ENCODE peak calls at places on chromosomes 5 and 9, in six cellular contexts. N, L, A, R, K and M are unnamed samples.

GRCh38 chr9:4197548-4197947 is 102.3 kb downstream of the GLIS3 start:
- DNase-seq in N (peak), A (peak), L (peak), K (no peak), R (peak), M (no peak)

GRCh38 chr5:35815089-35815936 is 41.4 kb upstream of the IL7R start:
- DNase-seq in K (no peak), A (peak), L (peak), N (peak), R (peak), M (no peak)

GRCh38 chr9:15299374-15299939 is 7.6 kb downstream of the TTC39B start:
- DNase-seq in L (no peak), N (no peak), K (no peak), A (no peak), R (no peak), M (peak)

GRCh38 chr5:66896207-66896606 is 300.0 kb downstream of the MAST4 start:
- DNase-seq in N (no peak), K (peak), R (peak), A (no peak), L (no peak), M (no peak)

GRCh38 chr5:94849821-94850736 is 231.6 kb downstream of the SLF1 start:
- DNase-seq in K (peak), N (peak), R (peak), L (peak), A (peak), M (peak)

GRCh38 chr5:83503662-83504061 is 32.1 kb downstream of the VCAN start:
- DNase-seq in L (no peak), A (no peak), R (no peak), N (no peak), K (peak), M (no peak)

GRCh38 chr9:3528466-3528865 is 2.7 kb upstream of the RFX3 start:
- DNase-seq in K (no peak), L (no peak), N (no peak), A (no peak), R (peak), M (peak)

GRCh38 chr9:95726756-95727155 is 148.7 kb upstream of the ERCC6L2 start:
- DNase-seq in R (peak), A (peak), L (peak), N (peak), K (peak), M (no peak)

GRCh38 chr5:38751103-38751502 is 94.7 kb upstream of the OSMR start:
- DNase-seq in A (no peak), N (no peak), K (no peak), R (peak), L (no peak), M (no peak)

GRCh38 chr5:142905375-142905774 is 135.2 kb downstream of the ARHGAP26 start:
- DNase-seq in A (no peak), K (peak), R (no peak), L (no peak), N (no peak), M (no peak)

GRCh38 chr5:125683669-125684068 is 739.5 kb upstream of the GRAMD2B start:
- DNase-seq in N (no peak), L (no peak), K (peak), A (no peak), R (no peak), M (no peak)

GRCh38 chr9:83239787-83240186 is 176.8 kb upstream of the RASEF start:
- DNase-seq in K (no peak), L (no peak), A (no peak), R (no peak), N (no peak), M (no peak)

GRCh38 chr5:80129146-80129545 is 94.0 kb downstream of the THBS4 start:
- DNase-seq in L (no peak), R (no peak), N (no peak), K (no peak), A (no peak), M (no peak)

GRCh38 chr9:131500377-131500776 is 2.3 kb upstream of the POMT1 start:
- DNase-seq in N (no peak), R (no peak), L (no peak), K (no peak), A (no peak), M (no peak)

GRCh38 chr5:141870871-141871270 is 7.3 kb downstream of the PCDH1 start:
- DNase-seq in L (no peak), A (no peak), N (no peak), R (no peak), K (no peak), M (no peak)

GRCh38 chr5:155616779-155617392 is 603.3 kb downstream of the KIF4B start:
- DNase-seq in L (peak), A (peak), K (no peak), R (peak), N (peak), M (no peak)

GRCh38 chr9:38133595-38133994 is 64.6 kb upstream of the SHB start:
- DNase-seq in N (no peak), R (no peak), K (no peak), A (no peak), L (no peak), M (no peak)

GRCh38 chr5:135462304-135462703 is 10.2 kb upstream of the TIFAB start:
- DNase-seq in R (peak), L (peak), A (peak), N (peak), K (peak), M (no peak)

GRCh38 chr5:41120600-41120999 is 49.5 kb upstream of the MROH2B start:
- DNase-seq in N (no peak), L (no peak), K (no peak), R (no peak), A (no peak), M (no peak)

GRCh38 chr9:131068076-131068816 is 28.1 kb upstream of the AIF1L start:
- DNase-seq in N (no peak), A (no peak), K (no peak), R (no peak), L (no peak), M (no peak)

GRCh38 chr9:98099898-98100297 is 19.1 kb downstream of the TRIM14 start:
- DNase-seq in L (no peak), A (no peak), K (no peak), N (no peak), R (no peak), M (no peak)

GRCh38 chr5:109656829-109657228 is 32.9 kb upstream of the MAN2A1 start:
- DNase-seq in N (no peak), R (peak), L (no peak), K (peak), A (no peak), M (no peak)

GRCh38 chr5:65326912-65327311 is 154.8 kb downstream of the ADAMTS6 start:
- DNase-seq in K (peak), R (no peak), N (no peak), A (no peak), L (no peak), M (no peak)

GRCh38 chr9:36141288-36141687 is 4.8 kb downstream of the GLIPR2 start:
- DNase-seq in R (peak), K (peak), L (no peak), N (peak), A (peak), M (no peak)

GRCh38 chr9:121271368-121272351 is 3.7 kb downstream of the GSN start:
- DNase-seq in K (peak), L (no peak), A (no peak), R (no peak), N (no peak), M (no peak)

GRCh38 chr5:153584561-153585359 is 94.3 kb downstream of the GRIA1 start:
- DNase-seq in R (no peak), A (no peak), L (no peak), K (peak), N (no peak), M (no peak)

GRCh38 chr5:87169300-87169991 is 98.2 kb upstream of the RASA1 start:
- DNase-seq in N (no peak), K (peak), A (no peak), R (no peak), L (no peak), M (no peak)

GRCh38 chr5:137316346-137316736 is 182.8 kb downstream of the SPOCK1 start:
- DNase-seq in A (no peak), L (no peak), N (no peak), R (no peak), K (peak), M (no peak)

GRCh38 chr9:22158983-22159382 is 149.9 kb upstream of the CDKN2B start:
- DNase-seq in L (peak), A (no peak), K (peak), N (peak), R (no peak), M (no peak)

GRCh38 chr5:160363661-160364060 is 6.8 kb downstream of the C1QTNF2 start:
- DNase-seq in K (no peak), R (peak), L (no peak), A (no peak), N (no peak), M (no peak)

GRCh38 chr5:59266410-59266809 is 627.1 kb downstream of the PDE4D start:
- DNase-seq in N (peak), A (no peak), L (no peak), R (no peak), K (no peak), M (no peak)

GRCh38 chr5:39716532-39716971 is 291.8 kb upstream of the DAB2 start:
- DNase-seq in K (peak), A (peak), L (peak), R (peak), N (peak), M (no peak)

GRCh38 chr9:13427587-13427986 is 148.1 kb upstream of the MPDZ start:
- DNase-seq in A (peak), R (peak), N (peak), L (peak), K (peak), M (no peak)

GRCh38 chr9:13432914-13433313 is 153.4 kb upstream of the MPDZ start:
- DNase-seq in K (no peak), L (no peak), A (no peak), N (no peak), R (no peak), M (no peak)

GRCh38 chr9:13430717-13431116 is 151.2 kb upstream of the MPDZ start:
- DNase-seq in R (no peak), K (no peak), N (no peak), L (no peak), A (no peak), M (no peak)

GRCh38 chr9:13431137-13431536 is 151.6 kb upstream of the MPDZ start:
- DNase-seq in N (no peak), K (no peak), A (no peak), R (no peak), L (no peak), M (no peak)

GRCh38 chr9:13429271-13429670 is 149.8 kb upstream of the MPDZ start:
- DNase-seq in L (no peak), N (no peak), R (no peak), A (no peak), K (no peak), M (no peak)
- TF ChIP-seq SMC3 in L (no peak), N (no peak), R (no peak), A (no peak), K (no peak), M (no peak)

GRCh38 chr5:174272671-174273070 is 227.2 kb downstream of the NSG2 start:
- DNase-seq in L (no peak), K (no peak), R (no peak), N (no peak), A (no peak), M (no peak)

GRCh38 chr5:174275959-174276358 is 230.5 kb downstream of the NSG2 start:
- DNase-seq in A (no peak), R (no peak), N (no peak), K (no peak), L (no peak), M (no peak)

GRCh38 chr5:174273325-174273724 is 227.8 kb downstream of the NSG2 start:
- DNase-seq in R (no peak), A (no peak), K (no peak), N (no peak), L (no peak), M (peak)

GRCh38 chr5:174271316-174271715 is 225.8 kb downstream of the NSG2 start:
- DNase-seq in K (no peak), R (no peak), N (no peak), L (no peak), A (no peak), M (no peak)
- TF ChIP-seq SMC3 in K (no peak), R (no peak), N (no peak), L (no peak), A (no peak), M (no peak)

DNA sequence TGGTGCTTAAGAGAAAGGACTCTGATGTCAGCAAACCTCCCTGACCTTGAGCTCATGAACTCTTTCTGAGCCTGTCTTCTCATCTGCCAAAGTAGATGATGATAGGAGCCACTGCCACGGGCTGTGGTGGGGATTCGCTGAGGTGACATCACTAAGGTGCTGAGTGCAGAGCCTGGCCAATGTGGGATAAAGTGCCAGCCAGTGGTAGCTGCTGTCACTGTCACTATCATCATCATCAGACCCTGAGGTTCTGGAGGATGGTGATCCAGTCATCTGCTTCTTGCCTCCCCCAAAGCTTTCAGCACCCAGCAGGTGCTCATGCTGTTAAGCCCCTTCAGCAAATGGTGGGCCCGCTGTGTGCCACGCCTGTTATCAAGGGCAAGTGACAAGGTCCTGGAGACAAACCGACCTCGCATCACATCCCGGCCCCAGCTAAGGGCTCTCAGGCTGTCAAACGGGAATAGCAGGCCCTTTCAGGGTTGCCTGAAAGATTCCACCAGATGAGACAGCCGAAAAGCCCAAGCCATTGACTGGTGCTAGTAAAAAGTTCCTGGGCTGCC is 6.4 kb downstream of the FPGS start:
- DNase-seq in L (no peak), N (no peak), K (no peak), R (no peak), A (peak), M (no peak)
- TF ChIP-seq SMC3 in L (no peak), N (no peak), K (no peak), R (no peak), A (no peak), M (no peak)

GRCh38 chr9:34431661-34432060 is 26.7 kb downstream of the FAM219A start:
- DNase-seq in A (peak), K (no peak), L (no peak), R (no peak), N (no peak), M (no peak)

GRCh38 chr9:34442770-34443169 is 15.6 kb downstream of the FAM219A start:
- DNase-seq in R (no peak), A (no peak), N (no peak), K (no peak), L (no peak), M (no peak)

GRCh38 chr9:34437006-34437925 is 21.1 kb downstream of the FAM219A start:
- DNase-seq in K (peak), N (peak), L (peak), A (peak), R (peak), M (peak)
- TF ChIP-seq SMC3 in K (peak), N (peak), L (peak), A (peak), R (peak), M (peak)